ENCODE peak calls at places on chromosomes 2 and 18, in five cellular contexts. W is tibial artery, M is uterus, X is right atrium auricular region, V is cardiac muscle cell. Y is an unnamed sample.
A peak's percentile ranks its signal among the peaks of the same experiment; 100 is the strongest.

GRCh38 chr2:162116372-162116771 is 35.7 kb downstream of the GCG start:
- DNase-seq in W (no peak), X (no peak), V (no peak), M (no peak), Y (no peak)

GRCh38 chr2:61335226-61335625 is 135.7 kb downstream of the USP34 start:
- DNase-seq in V (no peak), X (no peak), W (no peak), M (no peak), Y (no peak)

GRCh38 chr2:127193948-127194267 is 26.2 kb downstream of the CYP27C1 start:
- DNase-seq in V (peak; percentile 75), W (no peak), M (no peak), X (no peak), Y (no peak)

GRCh38 chr2:23508066-23508390 is 123.0 kb downstream of the KLHL29 start:
- DNase-seq in V (peak; percentile 42), M (no peak), X (no peak), W (no peak), Y (no peak)

GRCh38 chr2:7655629-7656028 is 738.4 kb downstream of the RNF144A start:
- DNase-seq in M (no peak), V (no peak), X (no peak), W (no peak), Y (no peak)

GRCh38 chr2:119784876-119785275 is 25.2 kb downstream of the PTPN4 start:
- DNase-seq in V (no peak), M (no peak), W (no peak), X (no peak), Y (no peak)

GRCh38 chr2:148745151-148745851 is 100.8 kb downstream of the EPC2 start:
- DNase-seq in V (no peak), W (no peak), X (no peak), M (no peak), Y (no peak)

GRCh38 chr2:64404002-64404731 is 49.8 kb upstream of the LGALSL start:
- DNase-seq in V (peak; percentile 98), X (peak; percentile 91), M (peak; percentile 86), W (peak; percentile 84), Y (peak; percentile 78)

GRCh38 chr2:96506907-96507240 is 1.7 kb upstream of the NEURL3 start:
- DNase-seq in X (no peak), V (no peak), W (no peak), M (no peak), Y (no peak)

GRCh38 chr2:14297906-14298305 is 334.6 kb upstream of the LRATD1 start:
- DNase-seq in M (no peak), V (no peak), W (no peak), X (no peak), Y (no peak)

GRCh38 chr18:44039216-44039615 is 641.5 kb upstream of the SETBP1 start:
- DNase-seq in W (no peak), M (no peak), V (peak; percentile 55), X (no peak), Y (no peak)

GRCh38 chr2:191696001-191696400 is 18.1 kb downstream of the NABP1 start:
- DNase-seq in V (peak; percentile 84), X (no peak), W (peak; percentile 85), M (no peak), Y (peak; percentile 28)

GRCh38 chr2:66389651-66390131 is 45.2 kb upstream of the MEIS1 start:
- DNase-seq in M (peak; percentile 28), X (no peak), V (no peak), W (no peak), Y (peak; percentile 4)

GRCh38 chr2:42844901-42845685 is 52.7 kb upstream of the HAAO start:
- DNase-seq in W (no peak), X (no peak), V (no peak), M (peak; percentile 62), Y (no peak)

GRCh38 chr2:61759718-61760117 is 94.1 kb downstream of the FAM161A start:
- DNase-seq in X (no peak), W (no peak), V (peak; percentile 66), M (no peak), Y (no peak)

GRCh38 chr2:185291035-185291647 is 447.5 kb upstream of the FSIP2 start:
- DNase-seq in X (no peak), V (peak; percentile 54), M (no peak), W (no peak), Y (peak; percentile 64)

GRCh38 chr2:215358312-215358845 is 46.5 kb downstream of the ATIC start:
- DNase-seq in W (no peak), M (no peak), V (peak; percentile 65), X (no peak), Y (no peak)

GRCh38 chr18:24018299-24018910 is 3.9 kb downstream of the TTC39C start:
- DNase-seq in V (no peak), M (no peak), X (no peak), W (no peak), Y (no peak)
- H3K4me1 ChIP-seq in V (peaks cover 7% of the 10 kb centered on the region), M (no peaks in the 10 kb centered on the region), X (peaks cover 8% of the 10 kb centered on the region), W (peaks cover 20% of the 10 kb centered on the region), Y (peaks cover 21% of the 10 kb centered on the region)

GRCh38 chr18:21745234-21745633 is 4.6 kb downstream of the MIB1 start:
- DNase-seq in V (no peak), M (no peak), W (no peak), X (no peak), Y (no peak)
- TF ChIP-seq CTCF in V (no peak), M (no peak), W (no peak), X (no peak), Y (peak; percentile 21)

GRCh38 chr2:218405365-218406208 is 5.9 kb downstream of the CTDSP1 start:
- DNase-seq in W (peak; percentile 50), V (no peak), M (peak; percentile 60), X (no peak), Y (peak; percentile 34)
- H3K4me1 ChIP-seq in W (peaks cover 59% of the 10 kb centered on the region), V (peaks cover 11% of the 10 kb centered on the region), M (peaks cover 30% of the 10 kb centered on the region), X (peaks cover 61% of the 10 kb centered on the region), Y (peaks cover 27% of the 10 kb centered on the region)

GRCh38 chr2:75289771-75290170 is 90.5 kb upstream of the TACR1 start:
- DNase-seq in W (no peak), X (no peak), V (no peak), M (no peak), Y (no peak)

GRCh38 chr2:75290600-75291140 is 91.3 kb upstream of the TACR1 start:
- DNase-seq in M (no peak), V (peak; percentile 55), W (no peak), X (no peak), Y (peak; percentile 69)

GRCh38 chr2:75284345-75284744 is 85.0 kb upstream of the TACR1 start:
- DNase-seq in V (no peak), W (no peak), X (no peak), M (no peak), Y (no peak)

GRCh38 chr2:75288760-75289159 is 89.4 kb upstream of the TACR1 start:
- DNase-seq in X (no peak), V (no peak), M (no peak), W (no peak), Y (no peak)

DNA sequence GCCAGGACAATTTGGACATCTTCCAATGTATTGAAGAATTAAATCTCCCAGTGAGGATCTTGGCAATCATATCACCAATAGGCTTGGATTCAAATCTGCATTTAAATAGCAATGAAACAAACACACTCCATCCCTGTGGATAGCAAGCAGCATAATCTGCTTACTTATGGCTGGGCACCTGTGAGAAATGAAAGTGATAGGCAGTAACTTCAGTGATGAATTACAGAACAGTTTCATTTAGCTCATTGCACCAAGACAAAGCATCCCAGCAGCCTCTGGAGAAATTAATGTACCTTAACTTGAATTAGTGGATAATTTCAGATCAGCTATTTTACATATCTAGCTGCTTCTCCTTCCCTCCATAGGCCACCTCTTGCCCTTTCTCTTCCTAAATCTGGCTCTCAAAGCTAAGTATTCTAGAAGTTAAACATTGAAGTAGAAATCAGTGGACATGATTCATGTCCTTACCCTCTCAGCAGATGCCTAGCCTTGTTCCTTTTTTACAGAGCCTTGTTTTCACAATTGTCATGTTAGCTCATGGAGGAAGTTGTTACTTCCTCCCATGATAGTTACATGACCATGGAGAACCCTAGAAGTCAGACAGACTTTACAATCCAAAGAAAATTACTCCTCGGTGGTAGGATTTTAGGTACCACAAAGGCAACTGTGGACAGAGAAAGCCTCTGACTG is 88.4 kb upstream of the TACR1 start:
- DNase-seq in X (no peak), W (no peak), V (no peak), M (no peak), Y (no peak)
- TF ChIP-seq CTCF in X (no peak), W (no peak), V (no peak), M (no peak), Y (no peak)

GRCh38 chr2:107727318-107727717 is 99.4 kb upstream of the RGPD4 start:
- DNase-seq in V (no peak), M (no peak), W (no peak), X (no peak), Y (no peak)
- H3K4me1 ChIP-seq in V (peaks cover 4% of the 10 kb centered on the region), M (no peaks in the 10 kb centered on the region), W (no peaks in the 10 kb centered on the region), X (no peaks in the 10 kb centered on the region), Y (no peaks in the 10 kb centered on the region)

Y was measured in A673.